ENCODE peak calls at places on chromosome 14, in six cellular contexts. One of them, this sample, is unnamed.

GRCh38 chr14:23436327-23437141 is 1.1 kb upstream of the MYH7 start:
- DNase-seq in naive thymus-derived CD4-positive, alpha-beta T cell: peak; percentile 13
- DNase-seq in aorta: no peak
- DNase-seq in mesenchymal stem cell: no peak
- DNase-seq in cardiac muscle cell: no peak
- DNase-seq in hepatocyte: peak; percentile 65
- DNase-seq in this sample: no peak

GRCh38 chr14:53278602-53279506 is 125.7 kb upstream of the DDHD1 start:
- DNase-seq in hepatocyte: no peak
- DNase-seq in naive thymus-derived CD4-positive, alpha-beta T cell: no peak
- DNase-seq in mesenchymal stem cell: peak; percentile 88
- DNase-seq in aorta: no peak
- DNase-seq in cardiac muscle cell: peak; percentile 42
- DNase-seq in this sample: no peak

GRCh38 chr14:53953828-53954550 is 2.6 kb downstream of the BMP4 start:
- DNase-seq in aorta: peak; percentile 85
- DNase-seq in naive thymus-derived CD4-positive, alpha-beta T cell: peak; percentile 25
- DNase-seq in cardiac muscle cell: peak; percentile 48
- DNase-seq in hepatocyte: peak; percentile 74
- DNase-seq in mesenchymal stem cell: peak; percentile 85
- DNase-seq in this sample: peak; percentile 39

GRCh38 chr14:77139540-77140342 is 1.9 kb downstream of the ZDHHC22 start:
- DNase-seq in mesenchymal stem cell: peak; percentile 29
- DNase-seq in hepatocyte: peak; percentile 64
- DNase-seq in cardiac muscle cell: peak; percentile 30
- DNase-seq in naive thymus-derived CD4-positive, alpha-beta T cell: peak; percentile 58
- DNase-seq in aorta: no peak
- DNase-seq in this sample: peak; percentile 53

GRCh38 chr14:72651715-72652114 is 242.2 kb downstream of the DPF3 start:
- DNase-seq in mesenchymal stem cell: no peak
- DNase-seq in naive thymus-derived CD4-positive, alpha-beta T cell: no peak
- DNase-seq in hepatocyte: no peak
- DNase-seq in cardiac muscle cell: no peak
- DNase-seq in aorta: no peak
- DNase-seq in this sample: no peak

GRCh38 chr14:42428996-42429395 is 822.3 kb downstream of the LRFN5 start:
- DNase-seq in hepatocyte: no peak
- DNase-seq in mesenchymal stem cell: no peak
- DNase-seq in naive thymus-derived CD4-positive, alpha-beta T cell: no peak
- DNase-seq in cardiac muscle cell: no peak
- DNase-seq in aorta: no peak
- DNase-seq in this sample: no peak

GRCh38 chr14:21711360-21711961 is 37.8 kb upstream of the OR4E1 start:
- DNase-seq in naive thymus-derived CD4-positive, alpha-beta T cell: no peak
- DNase-seq in hepatocyte: peak; percentile 68
- DNase-seq in cardiac muscle cell: peak; percentile 69
- DNase-seq in aorta: no peak
- DNase-seq in mesenchymal stem cell: peak; percentile 65
- DNase-seq in this sample: peak; percentile 37

GRCh38 chr14:66709292-66709691 is 201.3 kb downstream of the GPHN start:
- DNase-seq in aorta: no peak
- DNase-seq in hepatocyte: no peak
- DNase-seq in naive thymus-derived CD4-positive, alpha-beta T cell: no peak
- DNase-seq in cardiac muscle cell: peak; percentile 59
- DNase-seq in mesenchymal stem cell: no peak
- DNase-seq in this sample: no peak

GRCh38 chr14:73142216-73142615 is 5.9 kb downstream of the PSEN1 start:
- DNase-seq in mesenchymal stem cell: peak; percentile 60
- DNase-seq in cardiac muscle cell: no peak
- DNase-seq in naive thymus-derived CD4-positive, alpha-beta T cell: no peak
- DNase-seq in aorta: no peak
- DNase-seq in hepatocyte: no peak
- DNase-seq in this sample: no peak

GRCh38 chr14:104866451-104867370 is 1.6 kb downstream of the CEP170B start:
- DNase-seq in aorta: no peak
- DNase-seq in naive thymus-derived CD4-positive, alpha-beta T cell: no peak
- DNase-seq in cardiac muscle cell: no peak
- DNase-seq in hepatocyte: peak; percentile 6
- DNase-seq in mesenchymal stem cell: no peak
- DNase-seq in this sample: no peak

GRCh38 chr14:80212025-80212402 is 710 bp upstream of the DIO2 start:
- DNase-seq in cardiac muscle cell: peak; percentile 69
- DNase-seq in aorta: no peak
- DNase-seq in hepatocyte: peak; percentile 49
- DNase-seq in mesenchymal stem cell: peak; percentile 80
- DNase-seq in naive thymus-derived CD4-positive, alpha-beta T cell: no peak
- DNase-seq in this sample: no peak

GRCh38 chr14:24251880-24252288 is 9.5 kb upstream of the TINF2 start:
- DNase-seq in naive thymus-derived CD4-positive, alpha-beta T cell: no peak
- DNase-seq in hepatocyte: no peak
- DNase-seq in mesenchymal stem cell: peak; percentile 78
- DNase-seq in cardiac muscle cell: peak; percentile 23
- DNase-seq in aorta: no peak
- DNase-seq in this sample: no peak

GRCh38 chr14:59213368-59214315 is 25.2 kb downstream of the DAAM1 start:
- DNase-seq in naive thymus-derived CD4-positive, alpha-beta T cell: no peak
- DNase-seq in hepatocyte: no peak
- DNase-seq in aorta: no peak
- DNase-seq in cardiac muscle cell: no peak
- DNase-seq in mesenchymal stem cell: peak; percentile 34
- DNase-seq in this sample: no peak

GRCh38 chr14:84657866-84658385 is 872.0 kb upstream of the FLRT2 start:
- DNase-seq in hepatocyte: no peak
- DNase-seq in cardiac muscle cell: no peak
- DNase-seq in naive thymus-derived CD4-positive, alpha-beta T cell: no peak
- DNase-seq in aorta: no peak
- DNase-seq in mesenchymal stem cell: no peak
- DNase-seq in this sample: no peak

GRCh38 chr14:23727566-23728335 is 91.6 kb downstream of the DHRS2 start:
- DNase-seq in aorta: no peak
- DNase-seq in hepatocyte: peak; percentile 50
- DNase-seq in naive thymus-derived CD4-positive, alpha-beta T cell: no peak
- DNase-seq in cardiac muscle cell: peak; percentile 37
- DNase-seq in mesenchymal stem cell: peak; percentile 3
- DNase-seq in this sample: peak; percentile 73

GRCh38 chr14:104685216-104685997 is 4.0 kb upstream of the INF2 start:
- DNase-seq in aorta: no peak
- DNase-seq in cardiac muscle cell: no peak
- DNase-seq in mesenchymal stem cell: no peak
- DNase-seq in naive thymus-derived CD4-positive, alpha-beta T cell: no peak
- DNase-seq in hepatocyte: peak; percentile 69
- DNase-seq in this sample: peak; percentile 52

GRCh38 chr14:73754911-73755360 is 40.8 kb upstream of the PNMA1 start:
- DNase-seq in cardiac muscle cell: peak; percentile 82
- DNase-seq in naive thymus-derived CD4-positive, alpha-beta T cell: no peak
- DNase-seq in hepatocyte: peak; percentile 65
- DNase-seq in aorta: no peak
- DNase-seq in mesenchymal stem cell: peak; percentile 88
- DNase-seq in this sample: no peak

GRCh38 chr14:44961730-44962572 is at the start of the genes KLHL28 and TOGARAM1:
- DNase-seq in cardiac muscle cell: peak; percentile 100
- DNase-seq in hepatocyte: peak; percentile 98
- DNase-seq in mesenchymal stem cell: peak; percentile 100
- DNase-seq in aorta: peak; percentile 97
- DNase-seq in naive thymus-derived CD4-positive, alpha-beta T cell: peak; percentile 90
- DNase-seq in this sample: peak; percentile 95

GRCh38 chr14:44961151-44961729 is 507 bp downstream of the KLHL28 start:
- DNase-seq in aorta: peak; percentile 82
- DNase-seq in cardiac muscle cell: peak; percentile 78
- DNase-seq in hepatocyte: peak; percentile 77
- DNase-seq in naive thymus-derived CD4-positive, alpha-beta T cell: peak; percentile 58
- DNase-seq in mesenchymal stem cell: peak; percentile 79
- DNase-seq in this sample: peak; percentile 37

GRCh38 chr14:44960646-44961045 is 1.1 kb downstream of the KLHL28 start:
- DNase-seq in aorta: no peak
- DNase-seq in cardiac muscle cell: no peak
- DNase-seq in hepatocyte: no peak
- DNase-seq in naive thymus-derived CD4-positive, alpha-beta T cell: no peak
- DNase-seq in mesenchymal stem cell: no peak
- DNase-seq in this sample: no peak

GRCh38 chr14:44960146-44960545 is 1.6 kb downstream of the KLHL28 start:
- DNase-seq in mesenchymal stem cell: peak; percentile 44
- DNase-seq in cardiac muscle cell: peak; percentile 21
- DNase-seq in aorta: no peak
- DNase-seq in naive thymus-derived CD4-positive, alpha-beta T cell: no peak
- DNase-seq in hepatocyte: no peak
- DNase-seq in this sample: no peak

DNA sequence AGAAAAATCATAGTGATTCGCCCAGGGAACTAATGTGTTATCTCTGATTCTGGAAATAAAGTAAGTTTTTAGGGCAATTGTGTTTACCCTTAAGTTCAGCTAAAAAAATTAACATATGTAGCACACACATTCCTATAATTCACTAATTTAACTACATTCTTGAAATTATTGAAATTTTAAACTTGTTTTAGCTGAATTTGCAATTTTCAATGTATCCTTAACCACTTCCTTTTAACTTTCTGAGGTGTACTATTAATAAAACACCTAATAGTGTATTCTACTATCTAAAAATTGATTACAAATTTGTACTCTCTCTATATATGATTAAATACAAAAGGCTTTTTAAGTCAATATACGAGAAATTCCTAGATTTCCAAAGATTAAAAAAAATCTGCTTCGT is 2.2 kb downstream of the KLHL28 start:
- DNase-seq in aorta: no peak
- DNase-seq in hepatocyte: no peak
- DNase-seq in naive thymus-derived CD4-positive, alpha-beta T cell: no peak
- DNase-seq in mesenchymal stem cell: no peak
- DNase-seq in cardiac muscle cell: no peak
- DNase-seq in this sample: no peak
- H3K4me1 ChIP-seq in aorta: peaks cover 6% of the 10 kb centered on the region
- H3K4me1 ChIP-seq in hepatocyte: peaks cover 25% of the 10 kb centered on the region
- H3K4me1 ChIP-seq in naive thymus-derived CD4-positive, alpha-beta T cell: peaks cover 30% of the 10 kb centered on the region
- H3K4me1 ChIP-seq in mesenchymal stem cell: peaks cover 3% of the 10 kb centered on the region
- H3K4me1 ChIP-seq in cardiac muscle cell: peaks cover 23% of the 10 kb centered on the region
- H3K4me1 ChIP-seq in this sample: no peaks in the 10 kb centered on the region

GRCh38 chr14:75428230-75429104 is 645 bp downstream of the JDP2 start:
- DNase-seq in aorta: peak; percentile 84
- DNase-seq in hepatocyte: peak; percentile 60
- DNase-seq in cardiac muscle cell: peak; percentile 44
- DNase-seq in mesenchymal stem cell: peak; percentile 40
- DNase-seq in naive thymus-derived CD4-positive, alpha-beta T cell: peak; percentile 59
- DNase-seq in this sample: no peak
- H3K4me1 ChIP-seq in aorta: peaks cover 12% of the 10 kb centered on the region
- H3K4me1 ChIP-seq in hepatocyte: peaks cover 39% of the 10 kb centered on the region
- H3K4me1 ChIP-seq in cardiac muscle cell: peaks cover 20% of the 10 kb centered on the region
- H3K4me1 ChIP-seq in mesenchymal stem cell: peaks cover 21% of the 10 kb centered on the region
- H3K4me1 ChIP-seq in naive thymus-derived CD4-positive, alpha-beta T cell: no peaks in the 10 kb centered on the region
- H3K4me1 ChIP-seq in this sample: peaks cover 19% of the 10 kb centered on the region

DNA sequence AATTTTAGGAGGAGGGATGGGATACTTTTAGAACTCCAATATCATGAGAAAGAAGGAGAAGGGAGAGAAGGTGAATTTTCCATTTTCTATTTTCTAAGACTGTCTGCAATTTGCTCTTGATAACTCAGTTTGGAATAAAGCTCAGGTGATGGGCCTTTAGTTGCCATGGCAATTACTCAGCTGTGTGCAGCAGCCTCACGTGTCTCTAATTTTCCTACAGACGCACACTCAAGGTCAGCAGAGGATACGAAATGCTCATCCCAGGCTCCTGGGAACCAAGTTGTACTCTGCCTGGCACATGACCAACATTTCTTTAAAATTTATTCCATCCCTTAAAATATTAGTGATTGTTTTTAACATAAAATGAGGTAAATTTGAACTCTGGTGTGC is 76.7 kb downstream of the TTC8 start:
- DNase-seq in cardiac muscle cell: no peak
- DNase-seq in hepatocyte: no peak
- DNase-seq in aorta: no peak
- DNase-seq in naive thymus-derived CD4-positive, alpha-beta T cell: no peak
- DNase-seq in mesenchymal stem cell: no peak
- DNase-seq in this sample: no peak
- H3K4me1 ChIP-seq in cardiac muscle cell: no peaks in the 10 kb centered on the region
- H3K4me1 ChIP-seq in hepatocyte: no peaks in the 10 kb centered on the region
- H3K4me1 ChIP-seq in aorta: no peaks in the 10 kb centered on the region
- H3K4me1 ChIP-seq in naive thymus-derived CD4-positive, alpha-beta T cell: no peaks in the 10 kb centered on the region
- H3K4me1 ChIP-seq in mesenchymal stem cell: no peaks in the 10 kb centered on the region
- H3K4me1 ChIP-seq in this sample: no peaks in the 10 kb centered on the region

GRCh38 chr14:61365667-61366194 is 44.4 kb downstream of the PRKCH start:
- DNase-seq in hepatocyte: no peak
- DNase-seq in naive thymus-derived CD4-positive, alpha-beta T cell: no peak
- DNase-seq in cardiac muscle cell: no peak
- DNase-seq in aorta: no peak
- DNase-seq in mesenchymal stem cell: no peak
- DNase-seq in this sample: no peak

GRCh38 chr14:61372842-61373555 is 51.6 kb downstream of the PRKCH start:
- DNase-seq in mesenchymal stem cell: no peak
- DNase-seq in aorta: no peak
- DNase-seq in naive thymus-derived CD4-positive, alpha-beta T cell: no peak
- DNase-seq in cardiac muscle cell: no peak
- DNase-seq in hepatocyte: no peak
- DNase-seq in this sample: no peak

GRCh38 chr14:61368061-61368710 is 46.8 kb downstream of the PRKCH start:
- DNase-seq in mesenchymal stem cell: no peak
- DNase-seq in naive thymus-derived CD4-positive, alpha-beta T cell: no peak
- DNase-seq in cardiac muscle cell: no peak
- DNase-seq in aorta: no peak
- DNase-seq in hepatocyte: no peak
- DNase-seq in this sample: peak; percentile 22

GRCh38 chr14:61372379-61372778 is 51.0 kb downstream of the PRKCH start:
- DNase-seq in naive thymus-derived CD4-positive, alpha-beta T cell: no peak
- DNase-seq in cardiac muscle cell: no peak
- DNase-seq in aorta: no peak
- DNase-seq in hepatocyte: no peak
- DNase-seq in mesenchymal stem cell: no peak
- DNase-seq in this sample: no peak

DNA sequence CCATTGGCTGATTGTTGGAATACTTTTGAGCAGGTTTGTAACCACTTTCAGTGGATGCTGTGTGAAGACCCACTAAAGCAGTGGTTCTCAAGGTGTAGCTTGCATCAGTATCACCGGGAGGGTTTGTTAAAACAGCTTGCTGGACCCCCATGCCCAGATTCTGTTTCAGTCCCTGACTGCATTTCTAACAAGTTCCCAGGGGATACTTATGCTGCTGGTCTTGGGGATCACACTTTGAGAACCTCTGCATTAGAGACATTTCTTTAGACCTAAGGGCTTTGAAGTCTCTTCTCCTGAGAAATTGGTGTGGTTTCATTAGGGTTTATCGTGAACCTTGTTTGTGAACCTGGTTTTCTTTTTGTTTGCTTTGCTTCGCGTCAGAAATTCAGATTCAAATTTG is 47.7 kb downstream of the PRKCH start:
- DNase-seq in cardiac muscle cell: no peak
- DNase-seq in mesenchymal stem cell: no peak
- DNase-seq in aorta: no peak
- DNase-seq in hepatocyte: no peak
- DNase-seq in naive thymus-derived CD4-positive, alpha-beta T cell: no peak
- DNase-seq in this sample: no peak
- H3K4me1 ChIP-seq in cardiac muscle cell: peaks cover 25% of the 10 kb centered on the region
- H3K4me1 ChIP-seq in mesenchymal stem cell: peaks cover 5% of the 10 kb centered on the region
- H3K4me1 ChIP-seq in aorta: no peaks in the 10 kb centered on the region
- H3K4me1 ChIP-seq in hepatocyte: no peaks in the 10 kb centered on the region
- H3K4me1 ChIP-seq in naive thymus-derived CD4-positive, alpha-beta T cell: peaks cover 87% of the 10 kb centered on the region
- H3K4me1 ChIP-seq in this sample: peaks cover 10% of the 10 kb centered on the region

GRCh38 chr14:68757618-68758081 is 35.2 kb downstream of the ZFP36L1 start:
- DNase-seq in naive thymus-derived CD4-positive, alpha-beta T cell: no peak
- DNase-seq in cardiac muscle cell: no peak
- DNase-seq in aorta: no peak
- DNase-seq in hepatocyte: peak; percentile 35
- DNase-seq in mesenchymal stem cell: peak; percentile 44
- DNase-seq in this sample: no peak
- H3K4me1 ChIP-seq in naive thymus-derived CD4-positive, alpha-beta T cell: peaks cover 5% of the 10 kb centered on the region
- H3K4me1 ChIP-seq in cardiac muscle cell: peaks cover 73% of the 10 kb centered on the region
- H3K4me1 ChIP-seq in aorta: no peaks in the 10 kb centered on the region
- H3K4me1 ChIP-seq in hepatocyte: peaks cover 58% of the 10 kb centered on the region
- H3K4me1 ChIP-seq in mesenchymal stem cell: peaks cover 11% of the 10 kb centered on the region
- H3K4me1 ChIP-seq in this sample: peaks cover 34% of the 10 kb centered on the region